ENCODE peak calls at places on chromosomes 11 and 22, in four cellular contexts. S is ovary, C is breast epithelium, T is K562. O is an unnamed sample.

GRCh38 chr11:47384498-47384897 is 6.2 kb upstream of the SPI1 start:
- DNase-seq in S (no peak), C (no peak), T (no peak), O (no peak)

GRCh38 chr22:46815896-46816721 is 53.7 kb downstream of the TBC1D22A start:
- DNase-seq in S (peak; percentile 47), C (peak; percentile 13), T (peak; percentile 42), O (no peak)

GRCh38 chr22:26580240-26580962 is 9.5 kb downstream of the TPST2 start:
- DNase-seq in S (no peak), C (no peak), T (no peak), O (no peak)

GRCh38 chr11:117225553-117226170 is 6.2 kb downstream of the PCSK7 start:
- DNase-seq in S (no peak), C (no peak), T (no peak), O (no peak)

GRCh38 chr11:102047305-102047924 is at the start of gene CFAP300:
- DNase-seq in S (peak; percentile 94), C (peak; percentile 76), T (no peak), O (peak; percentile 93)

GRCh38 chr11:43736502-43737193 is 56.1 kb downstream of the HSD17B12 start:
- DNase-seq in S (no peak), C (no peak), T (no peak), O (no peak)

GRCh38 chr11:86990520-86990919 is 35.3 kb upstream of the FZD4 start:
- DNase-seq in S (no peak), C (no peak), T (no peak), O (no peak)

GRCh38 chr11:3796796-3797328 is 492 bp downstream of the NUP98 start:
- DNase-seq in S (no peak), C (peak; percentile 47), T (no peak), O (no peak)

GRCh38 chr11:33778682-33779081 is 4.4 kb upstream of the FBXO3 start:
- DNase-seq in S (no peak), C (no peak), T (no peak), O (no peak)

GRCh38 chr11:125224391-125225015 is 60.0 kb downstream of the PKNOX2 start:
- DNase-seq in S (peak; percentile 66), C (no peak), T (peak; percentile 14), O (no peak)
- TF ChIP-seq CTCF in S (peak; percentile 31), C (no peak), T (peak; percentile 28), O (no peak)

GRCh38 chr11:20360650-20361049 is 2.9 kb upstream of the HTATIP2 start:
- DNase-seq in S (no peak), C (no peak), T (no peak), O (no peak)

GRCh38 chr11:20364412-20364792 is 888 bp downstream of the HTATIP2 start:
- DNase-seq in S (no peak), C (no peak), T (peak; percentile 39), O (no peak)

GRCh38 chr11:20363149-20363499 is 390 bp upstream of the HTATIP2 start:
- DNase-seq in S (no peak), C (no peak), T (no peak), O (no peak)

GRCh38 chr11:20362481-20362880 is 1.0 kb upstream of the HTATIP2 start:
- DNase-seq in S (no peak), C (no peak), T (no peak), O (no peak)

DNA sequence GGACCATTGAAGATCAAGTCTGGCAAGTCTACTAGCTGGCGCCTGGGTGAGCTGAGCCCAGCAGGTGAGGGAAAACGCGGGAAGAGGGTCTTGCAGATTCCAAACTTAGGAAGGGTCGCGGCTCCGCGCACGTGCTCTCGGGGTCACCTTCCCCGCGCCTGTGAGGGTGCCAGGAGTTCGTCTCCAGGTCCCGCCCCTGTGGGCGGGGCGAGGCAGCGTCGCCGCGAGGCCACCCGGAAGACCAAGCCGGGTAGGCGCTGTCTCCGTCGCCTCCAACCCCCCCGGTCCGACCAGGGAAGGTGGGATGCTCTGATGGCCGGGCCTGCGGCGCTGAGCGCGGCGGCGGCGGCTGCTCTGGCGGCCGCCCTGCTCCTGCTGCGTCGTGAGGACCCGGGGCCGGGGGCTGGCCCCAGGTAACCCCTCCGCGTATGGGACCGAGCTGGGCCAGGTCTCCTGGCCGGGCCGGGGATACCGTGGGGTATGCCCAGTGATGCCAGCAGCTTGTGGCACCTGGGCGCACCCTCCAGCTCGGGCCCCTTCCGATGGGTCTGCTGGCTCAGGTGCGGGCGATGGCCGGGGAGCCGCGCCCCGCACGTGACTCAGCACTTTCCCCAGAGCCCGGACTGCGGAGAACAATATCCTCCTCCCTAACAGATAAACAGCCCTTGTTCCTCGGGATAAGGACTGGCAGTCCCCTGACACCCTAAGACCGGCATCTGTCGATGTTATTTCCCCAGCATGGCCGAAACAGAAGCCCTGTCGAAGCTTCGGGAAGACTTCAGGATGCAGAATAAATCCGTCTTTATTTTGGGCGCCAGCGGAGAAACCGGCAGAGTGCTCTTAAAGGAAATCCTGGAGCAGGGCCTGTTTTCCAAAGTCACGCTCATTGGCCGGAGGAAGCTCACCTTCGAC is at the start of gene HTATIP2:
- DNase-seq in S (peak; percentile 77), C (no peak), T (peak; percentile 88), O (peak; percentile 82)
- TF ChIP-seq POLR2A in S (no peak), C (no peak), T (peak; percentile 80), O (no peak)

GRCh38 chr11:134634897-134635831 is 223.1 kb upstream of the B3GAT1 start:
- DNase-seq in S (no peak), C (no peak), T (no peak), O (peak; percentile 72)
- TF ChIP-seq CTCF in S (no peak), C (no peak), T (no peak), O (no peak)

GRCh38 chr11:65576232-65576866 is 496 bp downstream of the EHBP1L1 start:
- DNase-seq in S (peak; percentile 76), C (no peak), T (no peak), O (no peak)

GRCh38 chr11:65574147-65574962 is 1.5 kb upstream of the EHBP1L1 start:
- DNase-seq in S (peak; percentile 90), C (peak; percentile 74), T (peak; percentile 86), O (peak; percentile 95)

GRCh38 chr11:65573391-65574146 is 1.2 kb downstream of the FAM89B start:
- DNase-seq in S (peak; percentile 64), C (no peak), T (no peak), O (no peak)

GRCh38 chr11:65575568-65576231 is at the start of gene EHBP1L1:
- DNase-seq in S (peak; percentile 78), C (no peak), T (peak; percentile 91), O (no peak)

DNA sequence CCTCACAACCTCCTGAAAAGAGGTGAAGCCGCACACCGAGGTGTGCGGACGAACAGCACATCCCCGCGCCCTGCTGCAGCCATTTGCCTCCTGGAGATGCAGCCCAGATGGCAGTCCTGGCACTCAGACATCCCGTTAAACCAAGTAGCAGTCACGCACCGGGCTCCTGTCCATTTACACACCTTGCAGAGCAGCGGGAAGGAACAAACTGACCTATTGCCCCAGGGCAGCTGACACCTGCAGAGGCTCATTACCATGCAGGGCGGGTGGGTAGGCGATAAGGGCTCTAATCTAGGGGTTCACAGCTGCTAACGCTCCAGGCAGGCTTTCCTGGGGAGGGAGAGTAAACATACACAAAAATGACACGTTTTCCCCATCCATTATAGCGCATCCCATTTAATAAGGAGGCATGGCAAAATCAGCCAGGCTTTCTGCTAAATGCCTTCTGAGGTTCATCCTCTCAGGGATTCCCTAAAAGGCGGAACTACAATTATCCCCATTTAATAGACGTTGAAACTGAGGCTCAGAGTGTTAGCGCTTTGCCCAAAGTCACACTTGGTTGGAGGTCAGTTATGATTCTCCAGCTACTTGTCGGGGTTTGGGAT is 788 bp upstream of the EHBP1L1 start:
- DNase-seq in S (no peak), C (no peak), T (no peak), O (no peak)
- TF ChIP-seq POLR2A in S (no peak), C (no peak), T (peak; percentile 67), O (no peak)

GRCh38 chr22:30920407-30920806 is 48.2 kb downstream of the MORC2 start:
- DNase-seq in S (peak; percentile 89), C (peak; percentile 63), T (peak; percentile 75), O (peak; percentile 92)
- TF ChIP-seq CTCF in S (peak; percentile 72), C (peak; percentile 62), T (peak; percentile 89), O (peak; percentile 92)